ENCODE peak calls at places on chromosomes 7 and 10, in ten cellular contexts. B is H9; S is neural progenitor cell; P is small intestine; X is tibial nerve; A is thoracic aorta; W is WERI-Rb-1; C is CD8-positive, alpha-beta memory T cell; T is BE2C; O is OCI-LY7. D is an unnamed sample.

GRCh38 chr10:57961487-57961886 is 306.2 kb downstream of the IPMK start:
- DNase-seq in B (no peak), S (no peak), P (no peak), X (no peak), A (no peak), W (no peak), C (no peak), T (no peak), O (no peak), D (no peak)

GRCh38 chr10:76133597-76134255 is 702.3 kb downstream of the LRMDA start:
- DNase-seq in B (no peak), S (no peak), P (no peak), X (no peak), A (no peak), W (peak; percentile 49), C (no peak), T (peak; percentile 55), O (no peak), D (peak; percentile 68)

GRCh38 chr7:30893357-30893756 is 18.3 kb upstream of the AQP1 start:
- DNase-seq in B (no peak), S (no peak), P (no peak), X (peak; percentile 41), A (no peak), W (no peak), C (no peak), T (no peak), O (no peak), D (peak; percentile 27)

GRCh38 chr7:111362660-111363059 is 199.6 kb downstream of the IMMP2L start:
- DNase-seq in B (no peak), S (peak; percentile 4), P (no peak), X (no peak), A (no peak), W (no peak), C (no peak), T (no peak), O (no peak), D (no peak)

GRCh38 chr7:73369009-73369408 is 41.0 kb downstream of the FKBP6 start:
- DNase-seq in B (no peak), S (no peak), P (no peak), X (no peak), A (no peak), W (no peak), C (no peak), T (no peak), O (no peak), D (no peak)

GRCh38 chr10:112732277-112732891 is 217.7 kb upstream of the TCF7L2 start:
- DNase-seq in B (no peak), S (peak; percentile 82), P (no peak), X (no peak), A (no peak), W (no peak), C (no peak), T (no peak), O (peak; percentile 1), D (no peak)

GRCh38 chr10:93071674-93072224 is 1.9 kb upstream of the CYP26A1 start:
- DNase-seq in B (peak; percentile 83), S (peak; percentile 90), P (no peak), X (no peak), A (no peak), W (peak; percentile 43), C (no peak), T (no peak), O (no peak), D (peak; percentile 80)

GRCh38 chr10:49173201-49173772 is 14.9 kb downstream of the TMEM273 start:
- DNase-seq in B (no peak), S (no peak), P (no peak), X (no peak), A (no peak), W (no peak), C (no peak), T (no peak), O (no peak), D (no peak)

GRCh38 chr10:122176232-122176865 is 94.7 kb upstream of the BTBD16 start:
- DNase-seq in B (no peak), S (peak; percentile 56), P (no peak), X (no peak), A (no peak), W (no peak), C (no peak), T (no peak), O (no peak), D (no peak)

GRCh38 chr10:50604823-50605222 is 18.9 kb downstream of the SGMS1 start:
- DNase-seq in B (no peak), S (no peak), P (no peak), X (no peak), A (no peak), W (no peak), C (no peak), T (no peak), O (no peak), D (no peak)

GRCh38 chr10:129851941-129852650 is 112.0 kb downstream of the EBF3 start:
- DNase-seq in B (no peak), S (no peak), P (no peak), X (no peak), A (no peak), W (no peak), C (no peak), T (no peak), O (no peak), D (no peak)

GRCh38 chr10:75402486-75403143 is 1.1 kb upstream of the ZNF503 start:
- DNase-seq in B (peak; percentile 59), S (peak; percentile 76), P (no peak), X (peak; percentile 17), A (no peak), W (peak; percentile 76), C (no peak), T (no peak), O (no peak), D (peak; percentile 58)

GRCh38 chr7:47580811-47581331 is 1.0 kb downstream of the TNS3 start:
- DNase-seq in B (no peak), S (peak; percentile 44), P (no peak), X (no peak), A (no peak), W (peak; percentile 30), C (no peak), T (no peak), O (peak; percentile 54), D (no peak)

GRCh38 chr10:100872034-100872791 is 40.5 kb upstream of the SLF2 start:
- DNase-seq in B (peak; percentile 77), S (peak; percentile 85), P (peak; percentile 21), X (no peak), A (no peak), W (peak; percentile 83), C (no peak), T (peak; percentile 77), O (peak; percentile 70), D (peak; percentile 91)

GRCh38 chr7:128037081-128037480 is 5.8 kb upstream of the LRRC4 start:
- DNase-seq in B (no peak), S (no peak), P (no peak), X (no peak), A (no peak), W (peak; percentile 54), C (no peak), T (no peak), O (no peak), D (no peak)

GRCh38 chr7:113099284-113099919 is 12.8 kb upstream of the GPR85 start:
- DNase-seq in B (peak; percentile 40), S (no peak), P (no peak), X (no peak), A (no peak), W (no peak), C (no peak), T (no peak), O (no peak), D (no peak)

GRCh38 chr7:106736508-106737201 is 75.7 kb upstream of the CCDC71L start:
- DNase-seq in B (peak; percentile 66), S (peak; percentile 73), P (peak; percentile 73), X (no peak), A (no peak), W (peak; percentile 38), C (peak; percentile 6), T (peak; percentile 28), O (peak; percentile 57), D (peak; percentile 30)

GRCh38 chr10:32155075-32155516 is 98.9 kb upstream of the KIF5B start:
- DNase-seq in B (no peak), S (no peak), P (no peak), X (no peak), A (no peak), W (no peak), C (no peak), T (no peak), O (no peak), D (no peak)

GRCh38 chr10:78295242-78295641 is 261.6 kb downstream of the RPS24 start:
- DNase-seq in B (no peak), S (no peak), P (no peak), X (no peak), A (no peak), W (no peak), C (no peak), T (peak; percentile 37), O (no peak), D (peak; percentile 54)
- H3K9me3 ChIP-seq in B (no peaks in the 10 kb centered on the region), S (no peaks in the 10 kb centered on the region), P (no peaks in the 10 kb centered on the region), X (no peaks in the 10 kb centered on the region), A (no peaks in the 10 kb centered on the region), W (peaks cover 4% of the 10 kb centered on the region), C (no peaks in the 10 kb centered on the region), T (no peaks in the 10 kb centered on the region), O (peaks cover 4% of the 10 kb centered on the region), D (no peaks in the 10 kb centered on the region)

DNA sequence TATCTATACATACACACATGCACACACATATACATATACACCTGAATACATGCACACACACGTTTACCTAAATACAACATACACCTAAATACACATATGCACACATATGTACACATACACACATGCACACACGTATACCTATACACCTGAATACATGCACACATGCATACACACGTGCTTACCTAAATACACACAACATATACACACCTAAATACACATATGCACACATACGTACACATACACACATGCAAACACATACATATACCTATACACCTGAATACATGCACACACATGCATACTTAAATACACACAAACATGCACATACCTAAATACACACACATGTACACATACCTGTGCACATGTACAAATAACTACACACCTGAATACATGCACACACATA is 433.8 kb upstream of the FOXK1 start:
- DNase-seq in B (no peak), S (no peak), P (no peak), X (no peak), A (no peak), W (no peak), C (no peak), T (no peak), O (no peak), D (no peak)
- H3K9me3 ChIP-seq in B (no peaks in the 10 kb centered on the region), S (no peaks in the 10 kb centered on the region), P (no peaks in the 10 kb centered on the region), X (no peaks in the 10 kb centered on the region), A (no peaks in the 10 kb centered on the region), W (no peaks in the 10 kb centered on the region), C (no peaks in the 10 kb centered on the region), T (no peaks in the 10 kb centered on the region), O (peaks cover 4% of the 10 kb centered on the region), D (peaks cover 5% of the 10 kb centered on the region)

DNA sequence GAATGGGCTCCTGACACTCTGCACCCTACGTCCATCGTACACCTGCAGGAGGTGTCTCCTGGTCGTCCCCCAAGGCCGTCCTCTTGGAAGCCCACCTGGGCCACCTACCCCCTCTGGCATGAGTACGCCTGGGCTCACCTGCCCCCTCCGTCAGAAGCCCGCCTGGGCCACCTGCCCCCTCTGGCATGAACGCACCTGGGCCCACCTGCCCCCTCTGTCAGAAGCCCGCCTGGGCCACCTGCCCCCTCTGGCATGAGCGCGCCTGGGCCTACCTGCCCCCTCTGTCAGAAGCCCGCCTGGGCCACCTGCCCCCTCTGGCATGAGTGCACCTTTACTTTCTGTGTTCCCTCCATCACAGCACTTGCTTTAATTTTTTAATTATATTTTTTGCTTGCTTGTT is 401.2 kb downstream of the PTPRN2 start:
- DNase-seq in B (no peak), S (no peak), P (no peak), X (no peak), A (no peak), W (no peak), C (no peak), T (no peak), O (no peak), D (no peak)
- H3K9me3 ChIP-seq in B (no peaks in the 10 kb centered on the region), S (no peaks in the 10 kb centered on the region), P (no peaks in the 10 kb centered on the region), X (no peaks in the 10 kb centered on the region), A (no peaks in the 10 kb centered on the region), W (no peaks in the 10 kb centered on the region), C (no peaks in the 10 kb centered on the region), T (no peaks in the 10 kb centered on the region), O (no peaks in the 10 kb centered on the region), D (no peaks in the 10 kb centered on the region)

GRCh38 chr10:5492929-5493576 is 6.3 kb downstream of the CALML5 start:
- DNase-seq in B (no peak), S (no peak), P (no peak), X (no peak), A (no peak), W (no peak), C (no peak), T (no peak), O (no peak), D (no peak)
- H3K9me3 ChIP-seq in B (peaks cover 6% of the 10 kb centered on the region), S (no peaks in the 10 kb centered on the region), P (no peaks in the 10 kb centered on the region), X (no peaks in the 10 kb centered on the region), A (no peaks in the 10 kb centered on the region), W (no peaks in the 10 kb centered on the region), C (no peaks in the 10 kb centered on the region), T (no peaks in the 10 kb centered on the region), O (no peaks in the 10 kb centered on the region), D (no peaks in the 10 kb centered on the region)